ENCODE peak calls at places on chromosome 19, in ten cellular contexts. P is activated CD4-positive, alpha-beta T cell treated with anti-CD3 and anti-CD28 coated beads for 24 hours; L is choroid plexus epithelial cell; A is effector memory CD4-positive, alpha-beta T cell; J is tibial artery; X is Panc1; B is NCI-H748 treated with DMSO at 0.1 percent for 48 hours; V is stimulated activated CD8-positive, alpha-beta memory T cell treated with anti-CD3 and anti-CD28 coated beads, Interleukin-12 subunit alpha, Interleukin-12 subunit beta, amount 100 ng/mL, for 4 hours; K is T-cell; D is pons. F is an unnamed sample.

GRCh38 chr19:35856546-35857149 is at the start of gene KIRREL2:
- DNase-seq in P (no peak), L (no peak), A (no peak), J (no peak), X (no peak), B (no peak), V (no peak), K (no peak), D (no peak), F (peak; percentile 84)

GRCh38 chr19:307793-308420 is 16.7 kb upstream of the PLPP2 start:
- DNase-seq in P (no peak), L (no peak), A (no peak), J (no peak), X (no peak), B (no peak), V (no peak), K (no peak), D (no peak), F (no peak)

GRCh38 chr19:12555456-12555930 is 4.2 kb upstream of the ZNF564 start:
- DNase-seq in P (no peak), L (no peak), A (no peak), J (no peak), X (no peak), B (no peak), V (no peak), K (no peak), D (no peak), F (peak; percentile 75)

GRCh38 chr19:45440873-45441654 is 17.3 kb upstream of the ERCC1 start:
- DNase-seq in P (no peak), L (peak; percentile 73), A (no peak), J (no peak), X (no peak), B (no peak), V (no peak), K (no peak), D (no peak), F (peak; percentile 80)

GRCh38 chr19:15323496-15324235 is 8.7 kb downstream of the BRD4 start:
- DNase-seq in P (no peak), L (peak; percentile 68), A (no peak), J (peak; percentile 86), X (no peak), B (no peak), V (no peak), K (no peak), D (no peak), F (no peak)

GRCh38 chr19:49224856-49225255 is 67.3 kb downstream of the TRPM4 start:
- DNase-seq in P (no peak), L (peak; percentile 57), A (no peak), J (no peak), X (no peak), B (peak; percentile 69), V (no peak), K (no peak), D (no peak), F (peak; percentile 89)

GRCh38 chr19:18520848-18521691 is 800 bp downstream of the ELL start:
- DNase-seq in P (no peak), L (no peak), A (no peak), J (no peak), X (no peak), B (no peak), V (no peak), K (no peak), D (no peak), F (peak; percentile 73)

GRCh38 chr19:14433454-14434156 is 499 bp downstream of the PKN1 start:
- DNase-seq in P (no peak), L (no peak), A (peak; percentile 39), J (no peak), X (no peak), B (peak; percentile 8), V (peak; percentile 50), K (no peak), D (no peak), F (peak; percentile 62)

GRCh38 chr19:6916952-6917351 is 29.6 kb downstream of the ADGRE1 start:
- DNase-seq in P (no peak), L (no peak), A (no peak), J (no peak), X (no peak), B (no peak), V (no peak), K (no peak), D (no peak), F (no peak)

GRCh38 chr19:36652958-36653357 is 13.7 kb downstream of the ZNF461 start:
- DNase-seq in P (no peak), L (no peak), A (no peak), J (no peak), X (no peak), B (peak; percentile 64), V (no peak), K (no peak), D (no peak), F (no peak)

GRCh38 chr19:29278716-29279115 is 65.8 kb upstream of the UQCRFS1 start:
- DNase-seq in P (no peak), L (no peak), A (no peak), J (peak; percentile 21), X (no peak), B (no peak), V (no peak), K (no peak), D (no peak), F (no peak)

GRCh38 chr19:23823952-23824389 is 65.3 kb upstream of the ZNF681 start:
- DNase-seq in P (no peak), L (peak; percentile 11), A (no peak), J (no peak), X (no peak), B (no peak), V (no peak), K (no peak), D (no peak), F (peak; percentile 75)

GRCh38 chr19:44879309-44880065 is 11.6 kb upstream of the TOMM40 start:
- DNase-seq in P (no peak), L (no peak), A (no peak), J (no peak), X (no peak), B (no peak), V (no peak), K (no peak), D (no peak), F (no peak)

GRCh38 chr19:3830841-3831589 is 37.8 kb downstream of the ZFR2 start:
- DNase-seq in P (no peak), L (no peak), A (no peak), J (no peak), X (no peak), B (no peak), V (no peak), K (no peak), D (no peak), F (no peak)

GRCh38 chr19:3441089-3441985 is 39.0 kb downstream of the SMIM24 start:
- DNase-seq in P (no peak), L (no peak), A (no peak), J (no peak), X (no peak), B (no peak), V (no peak), K (no peak), D (no peak), F (peak; percentile 62)

GRCh38 chr19:10587022-10587838 is at the start of gene AP1M2:
- DNase-seq in P (no peak), L (no peak), A (no peak), J (no peak), X (no peak), B (peak; percentile 20), V (no peak), K (no peak), D (no peak), F (peak; percentile 91)

GRCh38 chr19:51450730-51451307 is 7.4 kb downstream of the SIGLEC8 start:
- DNase-seq in P (peak; percentile 35), L (no peak), A (no peak), J (no peak), X (no peak), B (no peak), V (no peak), K (no peak), D (no peak), F (no peak)

GRCh38 chr19:12821761-12822160 is 12.6 kb downstream of the RTBDN start:
- DNase-seq in P (no peak), L (no peak), A (no peak), J (no peak), X (no peak), B (no peak), V (no peak), K (no peak), D (no peak), F (no peak)